ENCODE peak calls at places on chromosomes 4 and X, in five cellular contexts. One of them, this sample, is unnamed.

GRCh38 chr4:151197258-151197657 is 79.7 kb upstream of the PRSS48 start:
- DNase-seq in endothelial cell: no peak
- DNase-seq in thyroid gland: no peak
- DNase-seq in fibroblast of lung: peak
- DNase-seq in dorsolateral prefrontal cortex: no peak
- DNase-seq in this sample: no peak

GRCh38 chrX:41419082-41419481 is 28.1 kb upstream of the NYX start:
- DNase-seq in fibroblast of lung: no peak
- DNase-seq in endothelial cell: no peak
- DNase-seq in dorsolateral prefrontal cortex: no peak
- DNase-seq in thyroid gland: no peak
- DNase-seq in this sample: no peak

GRCh38 chr4:48073567-48074103 is 57.1 kb downstream of the NIPAL1 start:
- DNase-seq in dorsolateral prefrontal cortex: no peak
- DNase-seq in fibroblast of lung: no peak
- DNase-seq in thyroid gland: no peak
- DNase-seq in endothelial cell: no peak
- DNase-seq in this sample: no peak

GRCh38 chrX:12615061-12615460 is 176.2 kb upstream of the PRPS2 start:
- DNase-seq in endothelial cell: no peak
- DNase-seq in dorsolateral prefrontal cortex: no peak
- DNase-seq in fibroblast of lung: no peak
- DNase-seq in thyroid gland: no peak
- DNase-seq in this sample: no peak

GRCh38 chr4:181559637-181560036 is 683.6 kb upstream of the TENM3 start:
- DNase-seq in dorsolateral prefrontal cortex: no peak
- DNase-seq in endothelial cell: no peak
- DNase-seq in fibroblast of lung: no peak
- DNase-seq in thyroid gland: no peak
- DNase-seq in this sample: no peak

GRCh38 chrX:123779908-123780396 is 47.1 kb upstream of the THOC2 start:
- DNase-seq in endothelial cell: no peak
- DNase-seq in dorsolateral prefrontal cortex: no peak
- DNase-seq in thyroid gland: no peak
- DNase-seq in fibroblast of lung: no peak
- DNase-seq in this sample: peak

GRCh38 chrX:47579537-47579936 is 2.7 kb upstream of the TIMP1 start:
- DNase-seq in fibroblast of lung: peak
- DNase-seq in thyroid gland: no peak
- DNase-seq in dorsolateral prefrontal cortex: no peak
- DNase-seq in endothelial cell: no peak
- DNase-seq in this sample: no peak

GRCh38 chr4:4426511-4427477 is 39.9 kb downstream of the NSG1 start:
- DNase-seq in thyroid gland: peak
- DNase-seq in dorsolateral prefrontal cortex: no peak
- DNase-seq in endothelial cell: peak
- DNase-seq in fibroblast of lung: no peak
- DNase-seq in this sample: no peak

GRCh38 chrX:12955882-12956703 is 18.8 kb upstream of the TMSB4X start:
- DNase-seq in fibroblast of lung: peak
- DNase-seq in endothelial cell: no peak
- DNase-seq in thyroid gland: peak
- DNase-seq in dorsolateral prefrontal cortex: no peak
- DNase-seq in this sample: peak

DNA sequence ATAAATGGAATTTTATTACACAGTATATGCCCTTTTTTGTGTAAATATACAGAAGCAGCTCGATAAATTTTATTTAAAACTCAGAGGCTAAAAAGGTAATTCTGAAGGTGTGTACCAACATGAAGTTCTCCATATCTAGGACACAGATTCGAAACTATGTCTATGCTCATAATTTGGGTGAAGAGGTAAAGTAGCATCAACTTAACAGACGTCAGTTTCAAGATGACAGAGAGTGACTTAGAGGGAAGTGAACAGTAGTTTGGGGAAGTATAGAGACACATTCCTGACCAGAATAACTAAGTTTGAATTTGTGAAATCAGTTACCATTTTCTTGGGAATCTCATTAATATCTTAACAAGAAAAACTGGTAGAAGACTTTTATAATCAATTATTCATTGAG is 2493.3 kb downstream of the ARAP2 start:
- DNase-seq in thyroid gland: no peak
- DNase-seq in dorsolateral prefrontal cortex: no peak
- DNase-seq in endothelial cell: no peak
- DNase-seq in fibroblast of lung: no peak
- DNase-seq in this sample: no peak
- TF ChIP-seq CTCF in thyroid gland: no peak
- TF ChIP-seq CTCF in dorsolateral prefrontal cortex: no peak
- TF ChIP-seq CTCF in endothelial cell: no peak
- TF ChIP-seq CTCF in fibroblast of lung: no peak
- TF ChIP-seq CTCF in this sample: no peak

GRCh38 chrX:108203540-108203939 is 112.0 kb downstream of the ATG4A start:
- DNase-seq in fibroblast of lung: no peak
- DNase-seq in endothelial cell: no peak
- DNase-seq in thyroid gland: no peak
- DNase-seq in dorsolateral prefrontal cortex: no peak
- DNase-seq in this sample: no peak

GRCh38 chrX:108199041-108199440 is 107.5 kb downstream of the ATG4A start:
- DNase-seq in endothelial cell: no peak
- DNase-seq in thyroid gland: no peak
- DNase-seq in dorsolateral prefrontal cortex: no peak
- DNase-seq in fibroblast of lung: no peak
- DNase-seq in this sample: no peak

GRCh38 chrX:108198420-108198819 is 106.8 kb downstream of the ATG4A start:
- DNase-seq in thyroid gland: no peak
- DNase-seq in fibroblast of lung: peak
- DNase-seq in dorsolateral prefrontal cortex: no peak
- DNase-seq in endothelial cell: no peak
- DNase-seq in this sample: no peak

GRCh38 chrX:108199691-108200090 is 108.1 kb downstream of the ATG4A start:
- DNase-seq in fibroblast of lung: peak
- DNase-seq in thyroid gland: no peak
- DNase-seq in endothelial cell: peak
- DNase-seq in dorsolateral prefrontal cortex: no peak
- DNase-seq in this sample: peak
- TF ChIP-seq CTCF in fibroblast of lung: peak
- TF ChIP-seq CTCF in thyroid gland: peak
- TF ChIP-seq CTCF in endothelial cell: peak
- TF ChIP-seq CTCF in dorsolateral prefrontal cortex: peak
- TF ChIP-seq CTCF in this sample: peak

GRCh38 chr4:53461244-53461643 is 83.8 kb downstream of the FIP1L1 start:
- DNase-seq in endothelial cell: no peak
- DNase-seq in fibroblast of lung: no peak
- DNase-seq in dorsolateral prefrontal cortex: no peak
- DNase-seq in thyroid gland: no peak
- DNase-seq in this sample: no peak
- TF ChIP-seq CTCF in endothelial cell: no peak
- TF ChIP-seq CTCF in fibroblast of lung: no peak
- TF ChIP-seq CTCF in dorsolateral prefrontal cortex: no peak
- TF ChIP-seq CTCF in thyroid gland: no peak
- TF ChIP-seq CTCF in this sample: no peak

DNA sequence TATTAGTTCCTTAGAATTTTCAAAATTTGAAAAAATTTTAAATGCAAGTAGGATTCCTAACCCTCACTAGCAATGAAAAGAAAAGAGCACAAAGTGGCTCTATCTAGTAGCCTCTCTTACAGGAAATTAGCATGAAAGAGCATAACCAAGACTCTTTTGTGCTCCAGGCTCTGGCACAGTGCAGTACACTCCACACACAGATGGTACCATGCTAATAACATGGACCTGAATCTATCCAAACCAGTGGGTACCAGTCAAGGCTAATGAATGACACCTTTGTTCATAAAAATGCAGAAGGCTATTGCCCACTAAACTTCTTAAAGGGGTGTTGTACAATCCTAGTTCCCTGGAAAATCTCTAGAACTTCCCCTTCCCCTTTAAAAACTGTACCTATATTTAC is 119.0 kb downstream of the MANBA start:
- DNase-seq in thyroid gland: no peak
- DNase-seq in endothelial cell: no peak
- DNase-seq in fibroblast of lung: no peak
- DNase-seq in dorsolateral prefrontal cortex: peak
- DNase-seq in this sample: no peak
- TF ChIP-seq CTCF in thyroid gland: no peak
- TF ChIP-seq CTCF in endothelial cell: no peak
- TF ChIP-seq CTCF in fibroblast of lung: no peak
- TF ChIP-seq CTCF in dorsolateral prefrontal cortex: no peak
- TF ChIP-seq CTCF in this sample: no peak

GRCh38 chr4:79685542-79685941 is 277.5 kb upstream of the GK2 start:
- DNase-seq in dorsolateral prefrontal cortex: no peak
- DNase-seq in thyroid gland: no peak
- DNase-seq in endothelial cell: no peak
- DNase-seq in fibroblast of lung: no peak
- DNase-seq in this sample: no peak
- TF ChIP-seq CTCF in dorsolateral prefrontal cortex: no peak
- TF ChIP-seq CTCF in thyroid gland: no peak
- TF ChIP-seq CTCF in endothelial cell: no peak
- TF ChIP-seq CTCF in fibroblast of lung: no peak
- TF ChIP-seq CTCF in this sample: no peak

DNA sequence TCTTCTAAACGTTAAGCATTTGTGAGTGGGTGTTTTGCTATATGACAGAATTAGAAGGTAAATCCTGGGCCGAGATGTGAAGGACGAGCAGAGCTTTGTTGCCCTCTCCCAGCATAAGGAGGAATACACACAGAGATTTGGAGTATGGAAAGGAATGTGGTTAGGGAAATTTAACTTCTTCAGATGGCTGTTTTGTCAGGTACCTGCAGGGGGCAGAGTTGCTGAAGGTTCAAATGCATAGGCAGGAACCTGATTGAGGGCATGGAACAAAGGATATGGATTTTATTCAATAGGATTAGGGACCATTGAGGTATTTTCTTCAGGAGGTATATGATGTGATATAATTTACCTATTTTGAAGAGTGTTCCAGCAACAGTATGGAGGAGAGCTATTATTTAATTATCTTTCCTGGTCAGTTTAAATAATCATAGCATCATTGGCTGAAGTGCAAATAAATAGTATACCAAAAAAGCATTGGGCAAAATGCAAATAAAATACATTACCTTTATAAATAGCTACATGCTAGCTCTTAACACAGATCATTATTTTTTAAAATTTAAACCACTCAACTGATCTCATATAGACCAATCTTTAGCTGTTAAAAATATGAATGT is 143.6 kb downstream of the SLIT2 start:
- DNase-seq in thyroid gland: peak
- DNase-seq in fibroblast of lung: peak
- DNase-seq in dorsolateral prefrontal cortex: peak
- DNase-seq in endothelial cell: peak
- DNase-seq in this sample: peak
- TF ChIP-seq CTCF in thyroid gland: peak
- TF ChIP-seq CTCF in fibroblast of lung: peak
- TF ChIP-seq CTCF in dorsolateral prefrontal cortex: peak
- TF ChIP-seq CTCF in endothelial cell: peak
- TF ChIP-seq CTCF in this sample: peak

GRCh38 chr4:184014301-184014700 is 109.2 kb downstream of the STOX2 start:
- DNase-seq in endothelial cell: no peak
- DNase-seq in dorsolateral prefrontal cortex: no peak
- DNase-seq in fibroblast of lung: no peak
- DNase-seq in thyroid gland: no peak
- DNase-seq in this sample: no peak
- TF ChIP-seq CTCF in endothelial cell: no peak
- TF ChIP-seq CTCF in dorsolateral prefrontal cortex: no peak
- TF ChIP-seq CTCF in fibroblast of lung: no peak
- TF ChIP-seq CTCF in thyroid gland: no peak
- TF ChIP-seq CTCF in this sample: no peak

DNA sequence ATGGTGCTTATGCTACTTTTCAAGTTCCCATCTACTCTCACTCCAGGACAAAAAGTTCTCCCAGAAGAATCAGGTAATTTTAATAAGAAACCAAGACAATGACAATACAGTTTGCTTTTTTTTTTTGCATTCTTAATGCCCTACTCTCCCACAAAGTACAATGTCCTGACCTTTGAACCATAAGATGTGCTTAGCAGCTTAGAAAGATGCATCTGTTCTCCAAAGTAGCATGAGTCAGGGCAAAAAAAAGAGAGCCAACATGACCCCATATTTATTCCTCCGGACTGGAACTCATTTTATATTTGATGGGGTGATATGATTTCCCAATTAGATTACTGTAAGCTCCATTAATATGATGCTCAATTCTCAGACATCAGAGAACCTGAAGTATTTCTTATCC is 16.5 kb upstream of the PDCL2 start:
- DNase-seq in fibroblast of lung: no peak
- DNase-seq in thyroid gland: no peak
- DNase-seq in dorsolateral prefrontal cortex: no peak
- DNase-seq in endothelial cell: no peak
- DNase-seq in this sample: no peak
- TF ChIP-seq CTCF in fibroblast of lung: no peak
- TF ChIP-seq CTCF in thyroid gland: no peak
- TF ChIP-seq CTCF in dorsolateral prefrontal cortex: no peak
- TF ChIP-seq CTCF in endothelial cell: no peak
- TF ChIP-seq CTCF in this sample: no peak

GRCh38 chrX:22666441-22666840 is 333.3 kb upstream of the DDX53 start:
- DNase-seq in endothelial cell: peak
- DNase-seq in thyroid gland: no peak
- DNase-seq in dorsolateral prefrontal cortex: peak
- DNase-seq in fibroblast of lung: peak
- DNase-seq in this sample: no peak
- TF ChIP-seq CTCF in endothelial cell: peak
- TF ChIP-seq CTCF in thyroid gland: no peak
- TF ChIP-seq CTCF in dorsolateral prefrontal cortex: peak
- TF ChIP-seq CTCF in fibroblast of lung: peak
- TF ChIP-seq CTCF in this sample: no peak

This sample was measured in Calu3.